ENCODE peak calls at places on chromosome 5, in six cellular contexts. A is naive thymus-derived CD4-positive, alpha-beta T cell; O is PC-9; E is gastrocnemius medialis; V is suprapubic skin; S is upper lobe of right lung. I is an unnamed sample. For H3K27me3, the result is how much of the 10 kb centered on the place peaks cover.

GRCh38 chr5:107404595-107405366 is 266.0 kb downstream of the EFNA5 start:
- DNase-seq in O (no peak), V (no peak), E (no peak), S (no peak), A (no peak), I (no peak)

GRCh38 chr5:180159756-180160155 is 49.3 kb downstream of the RASGEF1C start:
- DNase-seq in S (no peak), O (no peak), V (no peak), E (no peak), A (no peak), I (no peak)

GRCh38 chr5:93583525-93583798 is 440 bp downstream of the NR2F1 start:
- DNase-seq in E (no peak), V (no peak), S (no peak), O (no peak), A (no peak), I (no peak)

GRCh38 chr5:148932355-148932935 is 106.0 kb downstream of the ADRB2 start:
- DNase-seq in O (no peak), A (no peak), S (no peak), E (no peak), V (no peak), I (no peak)

GRCh38 chr5:55675119-55675518 is 37.0 kb downstream of the SLC38A9 start:
- DNase-seq in A (no peak), S (no peak), O (no peak), E (no peak), V (no peak), I (no peak)

GRCh38 chr5:90326995-90327394 is 82.6 kb downstream of the CETN3 start:
- DNase-seq in E (no peak), S (no peak), A (no peak), V (no peak), O (no peak), I (no peak)

GRCh38 chr5:37696190-37697021 is 143.4 kb downstream of the GDNF start:
- DNase-seq in V (no peak), E (peak), O (peak), A (no peak), S (no peak), I (no peak)

GRCh38 chr5:104367978-104368377 is 805.4 kb upstream of the NUDT12 start:
- DNase-seq in V (no peak), A (no peak), S (no peak), O (no peak), E (no peak), I (no peak)

GRCh38 chr5:159448-160172 is 31.7 kb upstream of the LRRC14B start:
- DNase-seq in E (no peak), S (peak), O (no peak), A (no peak), V (peak), I (no peak)

GRCh38 chr5:157290156-157290980 is 24.4 kb downstream of the CYFIP2 start:
- DNase-seq in E (no peak), V (no peak), A (no peak), S (no peak), O (no peak), I (no peak)

GRCh38 chr5:137374110-137374853 is 124.8 kb downstream of the SPOCK1 start:
- DNase-seq in V (no peak), E (no peak), A (no peak), O (no peak), S (no peak), I (no peak)

GRCh38 chr5:84729326-84729725 is 344.6 kb upstream of the EDIL3 start:
- DNase-seq in O (no peak), A (no peak), S (no peak), E (no peak), V (no peak), I (no peak)

GRCh38 chr5:56825222-56825824 is 10.0 kb downstream of the MAP3K1 start:
- DNase-seq in A (no peak), E (no peak), V (no peak), S (no peak), O (peak), I (no peak)

DNA sequence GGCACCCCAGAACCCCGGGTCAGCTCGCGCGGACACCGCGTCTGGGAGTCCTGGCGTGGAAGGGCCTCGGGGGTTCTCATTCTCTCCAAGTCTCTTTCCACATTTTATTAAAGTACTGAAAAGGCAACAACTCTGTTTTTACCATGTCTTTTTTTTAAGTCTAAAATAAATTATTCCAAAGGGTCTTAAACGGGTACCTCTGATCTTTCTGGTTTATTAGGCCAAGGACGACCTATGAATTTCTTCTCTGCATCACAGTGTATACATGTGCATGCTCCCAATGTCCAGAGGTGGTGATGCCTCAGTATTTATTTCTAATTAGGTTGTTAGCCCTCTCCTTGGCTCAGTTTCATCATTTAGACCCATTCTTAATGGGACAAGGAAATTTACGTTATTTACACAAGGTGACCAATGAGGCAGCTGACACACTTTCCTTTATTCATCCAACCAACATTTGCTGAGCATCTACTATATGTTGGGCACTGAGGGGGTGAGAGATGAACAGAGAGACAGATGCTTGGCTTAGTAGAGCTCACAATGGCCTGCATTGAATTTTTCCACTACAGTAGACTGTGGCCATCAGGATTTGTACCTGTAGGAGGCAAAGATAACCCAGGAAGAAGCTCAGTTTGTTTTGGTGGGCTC is 7.6 kb upstream of the OTP start:
- DNase-seq in A (no peak), S (no peak), V (no peak), E (no peak), O (no peak), I (no peak)
- H3K27me3 ChIP-seq in A (under half), S (half or more), V (half or more), E (under half), O (under half), I (under half)

DNA sequence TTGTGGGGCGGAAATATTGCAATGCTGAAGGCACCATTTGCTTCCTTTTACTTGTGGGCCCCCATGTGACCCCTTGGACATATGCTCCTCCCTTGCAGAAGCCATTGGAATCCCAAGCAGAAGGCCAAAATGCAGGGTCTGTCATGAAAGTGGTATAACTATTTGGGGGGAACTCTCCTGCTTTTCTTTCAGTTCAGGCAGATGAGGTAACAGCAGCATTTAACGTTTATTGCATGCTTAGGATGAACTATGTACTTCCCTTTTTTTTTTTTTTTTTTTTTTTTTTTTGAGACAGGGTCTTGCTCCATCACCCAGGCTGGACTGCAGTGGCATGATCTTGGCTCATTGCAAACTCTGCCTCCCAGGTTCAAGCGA is 7.8 kb downstream of the FOXI1 start:
- DNase-seq in O (no peak), A (no peak), S (no peak), V (no peak), E (no peak), I (no peak)
- H3K27me3 ChIP-seq in O (under half), A (under half), S (under half), V (under half), E (under half), I (under half)

GRCh38 chr5:174745495-174745894 is 21.1 kb downstream of the MSX2 start:
- DNase-seq in V (no peak), O (no peak), S (no peak), E (no peak), A (no peak), I (no peak)

GRCh38 chr5:174750720-174751119 is 26.3 kb downstream of the MSX2 start:
- DNase-seq in O (no peak), S (no peak), E (no peak), V (no peak), A (no peak), I (no peak)

GRCh38 chr5:174741352-174741751 is 17.0 kb downstream of the MSX2 start:
- DNase-seq in O (no peak), E (no peak), A (no peak), V (no peak), S (no peak), I (no peak)

DNA sequence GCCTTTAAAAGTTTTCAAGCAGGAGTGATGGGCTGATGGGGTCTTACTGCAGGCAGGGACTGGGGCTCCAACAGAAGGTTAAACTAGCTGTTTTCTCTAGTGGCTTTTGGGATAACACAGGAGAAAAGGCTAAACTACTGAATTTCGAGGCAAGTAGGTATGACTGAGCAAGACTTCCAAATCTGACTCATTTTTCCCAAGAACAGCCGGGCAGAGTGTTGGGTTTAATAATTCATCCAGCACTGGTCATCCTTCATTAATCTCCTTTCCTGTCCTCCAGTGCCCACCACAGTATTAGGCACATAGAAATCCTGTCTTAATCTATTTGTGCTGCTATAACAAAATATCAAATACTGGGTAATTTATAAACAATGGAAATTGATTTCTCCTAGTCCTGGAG is 20.5 kb downstream of the MSX2 start:
- DNase-seq in A (no peak), V (no peak), S (no peak), O (no peak), E (no peak), I (no peak)
- H3K27me3 ChIP-seq in A (under half), V (under half), S (under half), O (under half), E (under half), I (half or more)

GRCh38 chr5:135834639-135835529 is at the start of gene SLC25A48:
- DNase-seq in O (no peak), S (peak), V (no peak), A (no peak), E (no peak), I (peak)
- H3K27me3 ChIP-seq in O (half or more), S (under half), V (under half), A (under half), E (under half), I (half or more)

GRCh38 chr5:2752059-2752874 is 790 bp upstream of the IRX2 start:
- DNase-seq in A (no peak), V (peak), O (no peak), S (peak), E (no peak), I (no peak)

GRCh38 chr5:2750758-2751464 is 566 bp downstream of the IRX2 start:
- DNase-seq in V (no peak), A (no peak), E (no peak), S (no peak), O (no peak), I (no peak)

GRCh38 chr5:2752875-2753435 is 1.5 kb upstream of the IRX2 start:
- DNase-seq in V (no peak), E (no peak), S (no peak), O (no peak), A (no peak), I (no peak)

GRCh38 chr5:2750026-2750757 is 1.3 kb downstream of the IRX2 start:
- DNase-seq in S (peak), O (no peak), A (no peak), V (no peak), E (no peak), I (no peak)

GRCh38 chr5:2751592-2752021 is at the start of gene IRX2:
- DNase-seq in S (peak), O (no peak), A (no peak), V (peak), E (peak), I (peak)
- H3K27me3 ChIP-seq in S (half or more), O (under half), A (under half), V (under half), E (half or more), I (half or more)

DNA sequence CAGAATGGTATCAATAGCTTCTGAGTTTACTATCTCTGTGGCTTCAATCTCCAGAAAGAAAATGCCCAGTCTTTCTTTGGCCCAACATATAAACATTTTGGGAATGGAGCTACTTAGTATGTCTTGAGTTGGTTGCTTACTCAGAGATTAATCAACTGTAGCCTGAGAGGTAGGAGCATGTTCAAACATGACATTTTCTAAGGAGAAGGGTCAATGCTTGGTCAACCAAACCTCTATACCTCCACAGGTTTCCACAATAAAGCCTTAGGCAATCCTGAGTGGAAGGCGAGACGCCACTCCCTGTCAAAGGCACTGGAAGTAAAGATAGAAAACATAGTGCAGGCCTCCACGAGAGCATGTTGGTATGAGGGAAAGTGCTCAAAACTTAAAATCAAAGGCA is 411.4 kb downstream of the KCTD16 start:
- DNase-seq in A (no peak), O (no peak), S (no peak), E (no peak), V (no peak), I (no peak)
- H3K27me3 ChIP-seq in A (under half), O (under half), S (under half), E (under half), V (under half), I (under half)

I was measured in heart right ventricle.